ENCODE peak calls at places on chromosomes 4 and X, in seven cellular contexts. R is neuronal stem cell, O is H9, L is IMR-90, K is mesenchymal stem cell, J is H1, G is trophoblast cell. F is an unnamed sample.

GRCh38 chrX:71251456-71251973 is 2.4 kb downstream of the ZMYM3 start:
- DNase-seq in R (no peak), O (no peak), L (no peak), K (peak; percentile 18), J (no peak), G (no peak), F (peak; percentile 24)

GRCh38 chr4:126899382-126899801 is 733.4 kb upstream of the INTU start:
- DNase-seq in R (no peak), O (no peak), L (peak; percentile 94), K (peak; percentile 26), J (no peak), G (no peak), F (no peak)

GRCh38 chrX:130114141-130114561 is 3.9 kb upstream of the ELF4 start:
- DNase-seq in R (no peak), O (no peak), L (peak; percentile 19), K (no peak), J (no peak), G (no peak), F (no peak)

GRCh38 chr4:42627887-42628646 is 28.8 kb downstream of the ATP8A1 start:
- DNase-seq in R (no peak), O (peak; percentile 29), L (no peak), K (no peak), J (no peak), G (no peak), F (peak; percentile 19)

GRCh38 chr4:187744911-187745310 is 250.7 kb upstream of the ZFP42 start:
- DNase-seq in R (no peak), O (no peak), L (no peak), K (no peak), J (no peak), G (no peak), F (no peak)

GRCh38 chr4:67071641-67072040 is 473.7 kb downstream of the CENPC start:
- DNase-seq in R (no peak), O (no peak), L (no peak), K (no peak), J (no peak), G (no peak), F (no peak)

GRCh38 chr4:68591204-68591603 is 15.1 kb upstream of the UGT2B17 start:
- DNase-seq in R (no peak), O (no peak), L (no peak), K (no peak), J (no peak), G (no peak), F (peak; percentile 35)

GRCh38 chrX:14356401-14356800 is 172.9 kb upstream of the GLRA2 start:
- DNase-seq in R (no peak), O (no peak), L (no peak), K (peak; percentile 9), J (no peak), G (no peak), F (no peak)

GRCh38 chr4:125010776-125011503 is 298.4 kb upstream of the ANKRD50 start:
- DNase-seq in R (no peak), O (peak; percentile 46), L (peak; percentile 29), K (no peak), J (peak; percentile 5), G (no peak), F (peak; percentile 25)

GRCh38 chr4:79831701-79832514 is 241.1 kb downstream of the ANTXR2 start:
- DNase-seq in R (no peak), O (no peak), L (no peak), K (no peak), J (no peak), G (no peak), F (no peak)

GRCh38 chr4:8045909-8046308 is 106.2 kb upstream of the AFAP1 start:
- DNase-seq in R (no peak), O (no peak), L (no peak), K (no peak), J (no peak), G (no peak), F (no peak)

GRCh38 chr4:150355858-150356455 is 226.0 kb upstream of the MAB21L2 start:
- DNase-seq in R (no peak), O (no peak), L (no peak), K (no peak), J (no peak), G (no peak), F (no peak)

GRCh38 chrX:143634701-143635442 is 1.0 kb downstream of the SLITRK4 start:
- DNase-seq in R (peak; percentile 49), O (peak; percentile 40), L (no peak), K (peak; percentile 28), J (no peak), G (no peak), F (no peak)

GRCh38 chrX:31508338-31508737 is 436.5 kb upstream of the FTHL17 start:
- DNase-seq in R (no peak), O (no peak), L (peak; percentile 60), K (peak; percentile 70), J (no peak), G (peak; percentile 35), F (peak; percentile 25)

GRCh38 chrX:150635952-150636351 is 57.2 kb upstream of the MTMR1 start:
- DNase-seq in R (no peak), O (no peak), L (peak; percentile 84), K (peak; percentile 85), J (no peak), G (peak; percentile 70), F (no peak)

GRCh38 chr4:128866281-128866680 is 56.8 kb downstream of the JADE1 start:
- DNase-seq in R (no peak), O (no peak), L (no peak), K (no peak), J (no peak), G (no peak), F (peak; percentile 42)

GRCh38 chr4:66016240-66016639 is 346.0 kb upstream of the EPHA5 start:
- DNase-seq in R (no peak), O (no peak), L (no peak), K (no peak), J (no peak), G (no peak), F (no peak)

GRCh38 chrX:9785944-9786741 is at the start of gene SHROOM2:
- DNase-seq in R (no peak), O (no peak), L (no peak), K (peak; percentile 25), J (no peak), G (peak; percentile 20), F (no peak)

GRCh38 chr4:37628977-37629609 is 57.1 kb downstream of the RELL1 start:
- DNase-seq in R (no peak), O (no peak), L (peak; percentile 87), K (peak; percentile 80), J (no peak), G (peak; percentile 79), F (peak; percentile 33)

GRCh38 chrX:41689711-41690110 is 938 bp downstream of the GPR34 start:
- DNase-seq in R (no peak), O (no peak), L (no peak), K (no peak), J (no peak), G (peak; percentile 79), F (no peak)

GRCh38 chr4:110287130-110287529 is 88.7 kb upstream of the ELOVL6 start:
- DNase-seq in R (no peak), O (no peak), L (peak; percentile 81), K (peak; percentile 76), J (no peak), G (no peak), F (no peak)

GRCh38 chr4:55634417-55635128 is 1.5 kb downstream of the NMU start:
- DNase-seq in R (no peak), O (no peak), L (no peak), K (no peak), J (no peak), G (no peak), F (peak; percentile 26)

GRCh38 chr4:88616275-88616996 is 24.2 kb downstream of the HERC3 start:
- DNase-seq in R (no peak), O (no peak), L (peak; percentile 77), K (peak; percentile 41), J (no peak), G (peak; percentile 69), F (no peak)

GRCh38 chrX:110286126-110286525 is 31.8 kb downstream of the AMMECR1 start:
- DNase-seq in R (no peak), O (no peak), L (peak; percentile 89), K (peak; percentile 86), J (no peak), G (peak; percentile 78), F (no peak)

GRCh38 chrX:115372026-115372610 is 82.6 kb downstream of the LUZP4 start:
- DNase-seq in R (no peak), O (no peak), L (peak; percentile 79), K (peak; percentile 84), J (no peak), G (peak; percentile 62), F (peak; percentile 87)

GRCh38 chrX:44903107-44903506 is 30.1 kb downstream of the KDM6A start:
- DNase-seq in R (no peak), O (no peak), L (peak; percentile 78), K (peak; percentile 73), J (no peak), G (peak; percentile 86), F (peak; percentile 7)

GRCh38 chr4:6839579-6839978 is 57.1 kb downstream of the KIAA0232 start:
- DNase-seq in R (no peak), O (no peak), L (no peak), K (no peak), J (no peak), G (peak; percentile 51), F (no peak)

GRCh38 chr4:131499139-131499873 is 1649.8 kb upstream of the PCDH10 start:
- DNase-seq in R (no peak), O (no peak), L (peak; percentile 35), K (peak; percentile 98), J (no peak), G (peak; percentile 52), F (no peak)
- H3K18ac ChIP-seq in R (peak overlapping the region; percentile 22), O (no peak overlapping the region), L (no peak overlapping the region), K (peak overlapping the region; percentile 50), J (no peak overlapping the region), G (no peak overlapping the region), F (no peak overlapping the region)

GRCh38 chr4:97978791-97979488 is 164.3 kb downstream of the STPG2 start:
- DNase-seq in R (no peak), O (no peak), L (no peak), K (no peak), J (no peak), G (no peak), F (no peak)
- H3K18ac ChIP-seq in R (no peak overlapping the region), O (no peak overlapping the region), L (no peak overlapping the region), K (no peak overlapping the region), J (no peak overlapping the region), G (no peak overlapping the region), F (no peak overlapping the region)

DNA sequence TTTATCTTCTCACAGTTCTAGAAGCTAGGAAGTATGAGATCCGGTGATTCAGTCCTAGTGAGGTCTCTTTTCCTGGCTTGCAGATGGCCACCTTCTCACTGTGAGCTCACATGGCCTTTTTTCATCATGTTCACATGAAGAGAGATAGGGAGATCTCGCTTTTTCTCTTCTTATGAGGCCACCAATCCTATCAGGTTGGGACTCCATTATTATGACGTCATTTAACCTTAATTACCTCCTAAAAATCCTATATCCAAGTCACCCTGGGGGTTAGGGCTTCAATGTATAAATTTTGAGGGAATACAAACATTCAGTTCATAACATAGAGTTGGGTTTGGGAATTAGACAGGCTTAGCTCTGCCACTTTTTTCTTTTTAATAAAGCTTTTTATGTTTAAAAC is 6.0 kb upstream of the BTC start:
- DNase-seq in R (no peak), O (no peak), L (no peak), K (no peak), J (no peak), G (no peak), F (no peak)
- H3K18ac ChIP-seq in R (no peak overlapping the region), O (no peak overlapping the region), L (no peak overlapping the region), K (no peak overlapping the region), J (no peak overlapping the region), G (no peak overlapping the region), F (no peak overlapping the region)

DNA sequence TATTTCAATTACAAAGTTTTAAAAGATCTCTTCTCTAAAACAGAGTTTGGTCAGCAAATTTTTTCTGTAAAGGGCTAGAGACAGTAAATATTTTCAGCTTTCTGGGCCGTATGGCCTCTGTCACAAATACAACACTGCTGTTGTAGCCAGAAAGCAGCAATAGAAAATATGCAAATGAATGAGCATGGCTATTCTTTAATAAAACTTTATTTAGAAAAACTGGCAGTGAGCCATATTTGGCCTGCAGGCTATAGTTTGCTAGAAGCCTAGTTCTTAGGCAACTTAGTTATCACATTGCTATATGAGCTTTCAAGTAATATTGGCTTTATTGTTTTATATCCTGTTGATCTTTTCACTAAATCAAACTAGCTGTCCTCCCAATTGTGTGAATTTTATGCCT is 26.5 kb upstream of the XK start:
- DNase-seq in R (no peak), O (no peak), L (no peak), K (no peak), J (no peak), G (no peak), F (no peak)
- H3K18ac ChIP-seq in R (no peak overlapping the region), O (no peak overlapping the region), L (no peak overlapping the region), K (no peak overlapping the region), J (no peak overlapping the region), G (no peak overlapping the region), F (no peak overlapping the region)